ENCODE peak calls at places on chromosomes 7 and 10, in eight cellular contexts. One of them, this sample, is unnamed.

GRCh38 chr10:112816033-112816430 is 134.0 kb upstream of the TCF7L2 start:
- DNase-seq in spleen: no peak
- DNase-seq in GM12878: no peak
- DNase-seq in gastrocnemius medialis: no peak
- DNase-seq in HFF-Myc: no peak
- DNase-seq in ascending aorta: no peak
- DNase-seq in body of pancreas: no peak
- DNase-seq in cardiac muscle cell: no peak
- DNase-seq in this sample: no peak

GRCh38 chr7:119452401-119452800 is 820.6 kb upstream of the KCND2 start:
- DNase-seq in HFF-Myc: no peak
- DNase-seq in body of pancreas: no peak
- DNase-seq in ascending aorta: no peak
- DNase-seq in cardiac muscle cell: no peak
- DNase-seq in spleen: no peak
- DNase-seq in GM12878: no peak
- DNase-seq in gastrocnemius medialis: no peak
- DNase-seq in this sample: no peak

GRCh38 chr7:155282671-155283070 is 15.0 kb upstream of the INSIG1 start:
- DNase-seq in gastrocnemius medialis: peak; percentile 40
- DNase-seq in body of pancreas: peak; percentile 64
- DNase-seq in GM12878: no peak
- DNase-seq in ascending aorta: peak; percentile 45
- DNase-seq in cardiac muscle cell: no peak
- DNase-seq in HFF-Myc: no peak
- DNase-seq in spleen: no peak
- DNase-seq in this sample: no peak

GRCh38 chr10:2870654-2871053 is 196.7 kb upstream of the PFKP start:
- DNase-seq in gastrocnemius medialis: no peak
- DNase-seq in spleen: no peak
- DNase-seq in ascending aorta: no peak
- DNase-seq in cardiac muscle cell: no peak
- DNase-seq in HFF-Myc: no peak
- DNase-seq in GM12878: no peak
- DNase-seq in body of pancreas: no peak
- DNase-seq in this sample: no peak

GRCh38 chr7:133411402-133411801 is 158.5 kb downstream of the EXOC4 start:
- DNase-seq in ascending aorta: no peak
- DNase-seq in HFF-Myc: no peak
- DNase-seq in cardiac muscle cell: no peak
- DNase-seq in spleen: no peak
- DNase-seq in GM12878: no peak
- DNase-seq in gastrocnemius medialis: no peak
- DNase-seq in body of pancreas: no peak
- DNase-seq in this sample: no peak

GRCh38 chr7:21542891-21543527 is at the start of gene DNAH11:
- DNase-seq in spleen: peak; percentile 77
- DNase-seq in ascending aorta: no peak
- DNase-seq in GM12878: no peak
- DNase-seq in cardiac muscle cell: peak; percentile 77
- DNase-seq in body of pancreas: peak; percentile 53
- DNase-seq in gastrocnemius medialis: no peak
- DNase-seq in HFF-Myc: no peak
- DNase-seq in this sample: no peak

GRCh38 chr7:95886501-95887090 is 114.2 kb downstream of the DYNC1I1 start:
- DNase-seq in cardiac muscle cell: no peak
- DNase-seq in ascending aorta: no peak
- DNase-seq in gastrocnemius medialis: no peak
- DNase-seq in body of pancreas: no peak
- DNase-seq in spleen: no peak
- DNase-seq in GM12878: no peak
- DNase-seq in HFF-Myc: no peak
- DNase-seq in this sample: no peak

GRCh38 chr10:107163904-107164861 is at the start of gene SORCS1:
- DNase-seq in gastrocnemius medialis: no peak
- DNase-seq in ascending aorta: no peak
- DNase-seq in spleen: peak; percentile 74
- DNase-seq in GM12878: no peak
- DNase-seq in cardiac muscle cell: peak; percentile 85
- DNase-seq in body of pancreas: peak; percentile 26
- DNase-seq in HFF-Myc: no peak
- DNase-seq in this sample: no peak

GRCh38 chr7:128201067-128201689 is 39.9 kb upstream of the LEP start:
- DNase-seq in HFF-Myc: no peak
- DNase-seq in GM12878: no peak
- DNase-seq in gastrocnemius medialis: no peak
- DNase-seq in spleen: no peak
- DNase-seq in cardiac muscle cell: peak; percentile 63
- DNase-seq in body of pancreas: peak; percentile 28
- DNase-seq in ascending aorta: no peak
- DNase-seq in this sample: no peak

GRCh38 chr10:97016728-97017473 is 168.9 kb downstream of the SLIT1 start:
- DNase-seq in cardiac muscle cell: no peak
- DNase-seq in GM12878: peak; percentile 65
- DNase-seq in gastrocnemius medialis: no peak
- DNase-seq in HFF-Myc: no peak
- DNase-seq in ascending aorta: no peak
- DNase-seq in spleen: no peak
- DNase-seq in body of pancreas: no peak
- DNase-seq in this sample: no peak

GRCh38 chr10:133169173-133169947 is 9.3 kb downstream of the KNDC1 start:
- DNase-seq in body of pancreas: no peak
- DNase-seq in GM12878: no peak
- DNase-seq in cardiac muscle cell: no peak
- DNase-seq in gastrocnemius medialis: no peak
- DNase-seq in spleen: no peak
- DNase-seq in HFF-Myc: no peak
- DNase-seq in ascending aorta: no peak
- DNase-seq in this sample: no peak

GRCh38 chr7:123751816-123752215 is 3.0 kb upstream of the WASL start:
- DNase-seq in HFF-Myc: no peak
- DNase-seq in gastrocnemius medialis: no peak
- DNase-seq in cardiac muscle cell: no peak
- DNase-seq in GM12878: no peak
- DNase-seq in spleen: no peak
- DNase-seq in ascending aorta: no peak
- DNase-seq in body of pancreas: no peak
- DNase-seq in this sample: no peak

GRCh38 chr7:72249106-72249505 is 163.0 kb downstream of the CALN1 start:
- DNase-seq in cardiac muscle cell: no peak
- DNase-seq in gastrocnemius medialis: no peak
- DNase-seq in GM12878: no peak
- DNase-seq in body of pancreas: no peak
- DNase-seq in HFF-Myc: no peak
- DNase-seq in ascending aorta: no peak
- DNase-seq in spleen: no peak
- DNase-seq in this sample: no peak

GRCh38 chr10:30705625-30706149 is 76.1 kb upstream of the LYZL2 start:
- DNase-seq in HFF-Myc: no peak
- DNase-seq in body of pancreas: no peak
- DNase-seq in spleen: peak; percentile 80
- DNase-seq in ascending aorta: no peak
- DNase-seq in GM12878: peak; percentile 25
- DNase-seq in cardiac muscle cell: no peak
- DNase-seq in gastrocnemius medialis: no peak
- DNase-seq in this sample: no peak

GRCh38 chr10:62462456-62462855 is 88.3 kb downstream of the ZNF365 start:
- DNase-seq in spleen: no peak
- DNase-seq in cardiac muscle cell: no peak
- DNase-seq in body of pancreas: no peak
- DNase-seq in HFF-Myc: no peak
- DNase-seq in ascending aorta: no peak
- DNase-seq in GM12878: no peak
- DNase-seq in gastrocnemius medialis: no peak
- DNase-seq in this sample: no peak

GRCh38 chr10:43251664-43252165 is 15.2 kb downstream of the RASGEF1A start:
- DNase-seq in cardiac muscle cell: no peak
- DNase-seq in spleen: peak; percentile 69
- DNase-seq in gastrocnemius medialis: no peak
- DNase-seq in ascending aorta: no peak
- DNase-seq in body of pancreas: no peak
- DNase-seq in HFF-Myc: no peak
- DNase-seq in GM12878: no peak
- DNase-seq in this sample: no peak

GRCh38 chr7:32259917-32260596 is 189.8 kb upstream of the PDE1C start:
- DNase-seq in cardiac muscle cell: no peak
- DNase-seq in ascending aorta: no peak
- DNase-seq in spleen: no peak
- DNase-seq in body of pancreas: peak; percentile 36
- DNase-seq in HFF-Myc: no peak
- DNase-seq in GM12878: peak; percentile 64
- DNase-seq in gastrocnemius medialis: no peak
- DNase-seq in this sample: no peak

GRCh38 chr7:36661135-36661840 is 63.0 kb downstream of the AOAH start:
- DNase-seq in body of pancreas: no peak
- DNase-seq in ascending aorta: no peak
- DNase-seq in HFF-Myc: no peak
- DNase-seq in gastrocnemius medialis: no peak
- DNase-seq in cardiac muscle cell: no peak
- DNase-seq in spleen: no peak
- DNase-seq in GM12878: no peak
- DNase-seq in this sample: no peak

GRCh38 chr7:100686201-100686821 is 7.7 kb downstream of the GIGYF1 start:
- DNase-seq in gastrocnemius medialis: no peak
- DNase-seq in spleen: no peak
- DNase-seq in ascending aorta: no peak
- DNase-seq in body of pancreas: no peak
- DNase-seq in GM12878: no peak
- DNase-seq in HFF-Myc: no peak
- DNase-seq in cardiac muscle cell: no peak
- DNase-seq in this sample: no peak

GRCh38 chr7:120054376-120055100 is 218.4 kb upstream of the KCND2 start:
- DNase-seq in gastrocnemius medialis: no peak
- DNase-seq in HFF-Myc: no peak
- DNase-seq in cardiac muscle cell: no peak
- DNase-seq in GM12878: no peak
- DNase-seq in ascending aorta: no peak
- DNase-seq in body of pancreas: no peak
- DNase-seq in spleen: no peak
- DNase-seq in this sample: no peak

GRCh38 chr10:6766061-6766460 is 186.0 kb upstream of the PRKCQ start:
- DNase-seq in gastrocnemius medialis: peak; percentile 63
- DNase-seq in GM12878: no peak
- DNase-seq in spleen: no peak
- DNase-seq in cardiac muscle cell: no peak
- DNase-seq in body of pancreas: no peak
- DNase-seq in ascending aorta: no peak
- DNase-seq in HFF-Myc: no peak
- DNase-seq in this sample: no peak

GRCh38 chr7:134350682-134351081 is 34.0 kb upstream of the SLC35B4 start:
- DNase-seq in cardiac muscle cell: no peak
- DNase-seq in gastrocnemius medialis: no peak
- DNase-seq in spleen: no peak
- DNase-seq in body of pancreas: no peak
- DNase-seq in GM12878: no peak
- DNase-seq in HFF-Myc: no peak
- DNase-seq in ascending aorta: no peak
- DNase-seq in this sample: no peak

GRCh38 chr10:93073539-93074136 is at the start of gene CYP26A1:
- DNase-seq in HFF-Myc: no peak
- DNase-seq in GM12878: no peak
- DNase-seq in cardiac muscle cell: peak; percentile 53
- DNase-seq in body of pancreas: no peak
- DNase-seq in ascending aorta: no peak
- DNase-seq in gastrocnemius medialis: no peak
- DNase-seq in spleen: no peak
- DNase-seq in this sample: no peak
- H3K4me3 ChIP-seq in HFF-Myc: peak within 1 kb of the TSS; percentile 39
- H3K4me3 ChIP-seq in GM12878: peak within 1 kb of the TSS; percentile 55
- H3K4me3 ChIP-seq in cardiac muscle cell: peak within 1 kb of the TSS; percentile 54
- H3K4me3 ChIP-seq in body of pancreas: no peak within 1 kb of the TSS
- H3K4me3 ChIP-seq in ascending aorta: peak within 1 kb of the TSS; percentile 66
- H3K4me3 ChIP-seq in gastrocnemius medialis: peak within 1 kb of the TSS; percentile 46
- H3K4me3 ChIP-seq in spleen: peak within 1 kb of the TSS; percentile 45
- H3K4me3 ChIP-seq in this sample: peak within 1 kb of the TSS; percentile 15

GRCh38 chr10:32687546-32687945 is 241.6 kb downstream of the CCDC7 start:
- DNase-seq in cardiac muscle cell: no peak
- DNase-seq in GM12878: no peak
- DNase-seq in gastrocnemius medialis: no peak
- DNase-seq in HFF-Myc: no peak
- DNase-seq in spleen: no peak
- DNase-seq in ascending aorta: no peak
- DNase-seq in body of pancreas: no peak
- DNase-seq in this sample: no peak

GRCh38 chr10:32692174-32692573 is 246.2 kb downstream of the CCDC7 start:
- DNase-seq in spleen: no peak
- DNase-seq in cardiac muscle cell: no peak
- DNase-seq in body of pancreas: no peak
- DNase-seq in gastrocnemius medialis: no peak
- DNase-seq in GM12878: no peak
- DNase-seq in HFF-Myc: no peak
- DNase-seq in ascending aorta: no peak
- DNase-seq in this sample: peak; percentile 38

DNA sequence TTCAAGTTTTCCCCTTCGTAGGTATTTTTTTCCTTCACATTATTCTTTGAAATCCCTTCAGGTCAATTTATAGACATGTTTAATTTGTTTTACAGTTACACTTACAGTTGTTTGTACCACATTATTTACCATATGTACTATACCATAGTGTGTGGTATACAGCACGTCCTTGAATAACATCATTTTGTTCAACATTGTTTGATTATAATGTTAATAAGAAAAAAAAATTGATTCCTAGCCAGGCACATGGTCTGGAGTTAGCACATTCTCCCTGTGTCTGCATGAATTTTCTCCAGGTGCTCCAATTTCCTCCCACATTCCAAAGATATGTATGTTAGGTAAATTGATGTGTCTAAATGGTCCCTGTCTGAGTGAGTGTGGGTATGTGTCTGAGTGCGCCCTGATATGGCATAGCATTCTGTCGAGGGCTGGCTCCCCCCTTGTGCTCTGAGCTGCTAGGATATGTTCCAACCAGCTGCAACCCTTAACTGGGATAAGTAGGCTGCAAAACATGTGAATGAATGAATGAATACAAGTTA is 247.6 kb downstream of the CCDC7 start:
- DNase-seq in HFF-Myc: no peak
- DNase-seq in spleen: no peak
- DNase-seq in body of pancreas: no peak
- DNase-seq in ascending aorta: no peak
- DNase-seq in GM12878: no peak
- DNase-seq in gastrocnemius medialis: no peak
- DNase-seq in cardiac muscle cell: no peak
- DNase-seq in this sample: no peak
- TF ChIP-seq CTCF in HFF-Myc: no peak
- TF ChIP-seq CTCF in spleen: no peak
- TF ChIP-seq CTCF in body of pancreas: no peak
- TF ChIP-seq CTCF in ascending aorta: no peak
- TF ChIP-seq CTCF in GM12878: no peak
- TF ChIP-seq CTCF in gastrocnemius medialis: no peak
- TF ChIP-seq CTCF in cardiac muscle cell: no peak
- TF ChIP-seq CTCF in this sample: no peak

GRCh38 chr7:112395411-112395810 is 54.8 kb upstream of the IFRD1 start:
- DNase-seq in GM12878: no peak
- DNase-seq in body of pancreas: no peak
- DNase-seq in HFF-Myc: no peak
- DNase-seq in cardiac muscle cell: no peak
- DNase-seq in spleen: no peak
- DNase-seq in ascending aorta: no peak
- DNase-seq in gastrocnemius medialis: no peak
- DNase-seq in this sample: no peak
- H3K4me3 ChIP-seq in GM12878: no peak overlapping the region
- H3K4me3 ChIP-seq in body of pancreas: no peak overlapping the region
- H3K4me3 ChIP-seq in HFF-Myc: no peak overlapping the region
- H3K4me3 ChIP-seq in cardiac muscle cell: no peak overlapping the region
- H3K4me3 ChIP-seq in spleen: no peak overlapping the region
- H3K4me3 ChIP-seq in ascending aorta: no peak overlapping the region
- H3K4me3 ChIP-seq in gastrocnemius medialis: no peak overlapping the region
- H3K4me3 ChIP-seq in this sample: no peak overlapping the region

GRCh38 chr10:81348003-81348402 is 527.0 kb upstream of the NRG3 start:
- DNase-seq in cardiac muscle cell: no peak
- DNase-seq in HFF-Myc: no peak
- DNase-seq in GM12878: no peak
- DNase-seq in gastrocnemius medialis: no peak
- DNase-seq in spleen: no peak
- DNase-seq in ascending aorta: no peak
- DNase-seq in body of pancreas: no peak
- DNase-seq in this sample: no peak
- TF ChIP-seq CTCF in cardiac muscle cell: no peak
- TF ChIP-seq CTCF in HFF-Myc: no peak
- TF ChIP-seq CTCF in GM12878: no peak
- TF ChIP-seq CTCF in gastrocnemius medialis: no peak
- TF ChIP-seq CTCF in spleen: no peak
- TF ChIP-seq CTCF in ascending aorta: no peak
- TF ChIP-seq CTCF in body of pancreas: no peak
- TF ChIP-seq CTCF in this sample: no peak

This sample was measured in AG04449.